ENCODE peak calls at places on chromosome 14, in four cellular contexts. E is neural progenitor cell, U is astrocyte, Y is mammary epithelial cell. O is an unnamed sample.
A peak's percentile ranks its signal among the peaks of the same experiment; 100 is the strongest.

GRCh38 chr14:37187294-37187693 is 10.4 kb upstream of the MIPOL1 start:
- DNase-seq in E (no peak), U (no peak), Y (no peak), O (no peak)

GRCh38 chr14:64253672-64254071 is 40.5 kb downstream of the ESR2 start:
- DNase-seq in E (no peak), U (peak; percentile 57), Y (peak; percentile 48), O (no peak)

GRCh38 chr14:101017806-101018560 is 114.5 kb upstream of the RTL1 start:
- DNase-seq in E (no peak), U (no peak), Y (no peak), O (no peak)

GRCh38 chr14:53539489-53540126 is 386.5 kb upstream of the DDHD1 start:
- DNase-seq in E (peak; percentile 89), U (peak; percentile 58), Y (peak; percentile 55), O (peak; percentile 89)

GRCh38 chr14:105478624-105479305 is 4.1 kb downstream of the CRIP2 start:
- DNase-seq in E (peak; percentile 52), U (no peak), Y (no peak), O (no peak)

GRCh38 chr14:22837750-22838538 is 1.6 kb downstream of the MMP14 start:
- DNase-seq in E (no peak), U (peak; percentile 41), Y (peak; percentile 58), O (peak; percentile 55)

GRCh38 chr14:77141592-77142288 is at the start of gene ZDHHC22:
- DNase-seq in E (no peak), U (no peak), Y (no peak), O (no peak)

GRCh38 chr14:105168093-105168420 is 519 bp downstream of the JAG2 start:
- DNase-seq in E (no peak), U (no peak), Y (no peak), O (no peak)

GRCh38 chr14:96592591-96593388 is 90.6 kb downstream of the PAPOLA start:
- DNase-seq in E (no peak), U (peak; percentile 8), Y (peak; percentile 17), O (no peak)

DNA sequence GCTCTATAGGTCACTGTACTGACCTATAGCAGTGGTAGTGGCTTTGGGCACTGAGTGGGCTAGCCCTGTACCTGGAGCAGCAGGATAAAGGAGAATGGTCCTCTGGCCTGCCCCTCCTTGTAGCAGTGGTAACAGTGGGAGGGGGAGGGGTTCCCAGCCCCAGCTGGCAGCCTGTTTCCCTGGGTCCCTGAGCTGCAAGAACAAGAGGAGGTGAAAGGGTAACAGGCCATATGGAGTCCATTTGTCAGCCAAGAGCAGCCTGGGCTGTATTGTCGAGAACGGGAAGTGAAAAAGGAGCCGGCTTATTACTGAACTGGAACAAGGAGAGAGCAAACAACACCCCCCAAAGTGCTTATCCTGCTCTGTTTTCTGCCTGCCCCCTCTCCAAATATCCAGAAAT is 73.8 kb upstream of the SRSF5 start:
- DNase-seq in E (peak; percentile 34), U (no peak), Y (no peak), O (no peak)
- H3K79me2 ChIP-seq in E (peaks cover 5% of the 10 kb centered on the region), U (peaks cover 12% of the 10 kb centered on the region), Y (peaks cover 91% of the 10 kb centered on the region), O (peaks cover 83% of the 10 kb centered on the region)

GRCh38 chr14:28762290-28762948 is 4.2 kb upstream of the FOXG1 start:
- DNase-seq in E (peak; percentile 23), U (no peak), Y (no peak), O (no peak)
- TF ChIP-seq EZH2 in E (peak; percentile 24), U (no peak), Y (no peak), O (peak; percentile 46)

DNA sequence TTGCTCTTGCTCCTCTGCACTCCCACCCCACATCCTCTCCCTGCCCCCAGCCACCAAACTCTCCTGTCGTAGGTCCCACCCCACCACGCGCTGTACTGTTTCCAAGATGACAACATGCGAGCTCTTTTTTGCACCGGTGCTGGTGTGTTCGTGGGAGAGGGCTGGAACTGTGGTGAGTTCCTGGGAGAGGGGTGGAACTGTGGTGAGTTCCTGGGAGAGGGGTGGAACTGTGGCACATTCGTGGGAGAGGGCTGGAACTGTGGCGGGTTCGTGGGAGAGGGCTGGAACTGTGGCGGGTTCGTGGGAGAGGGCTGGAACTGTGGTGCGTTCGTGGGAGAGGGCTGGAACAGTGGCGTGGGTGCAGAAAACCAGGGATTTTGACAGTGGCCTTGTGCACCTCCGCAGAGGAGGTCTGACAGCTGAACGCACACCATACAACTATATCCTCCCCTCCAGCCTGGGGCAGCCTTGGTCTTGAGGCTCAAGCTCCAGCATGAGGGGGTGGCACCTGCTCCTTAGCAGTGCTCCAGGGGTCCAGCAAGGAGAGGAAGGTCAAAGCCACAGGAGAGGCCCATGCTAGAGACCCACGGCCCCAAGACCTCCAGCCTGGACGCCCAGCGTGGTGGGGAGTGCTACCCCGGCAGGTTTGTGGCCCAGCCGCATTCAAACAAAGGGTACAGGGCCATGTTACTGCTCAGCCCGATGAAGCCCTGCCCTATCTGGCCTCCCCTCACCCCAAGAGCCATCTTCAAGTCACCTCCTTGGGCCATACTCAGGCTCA is 50.1 kb downstream of the ACTN1 start:
- DNase-seq in E (no peak), U (no peak), Y (no peak), O (no peak)
- H3K79me2 ChIP-seq in E (peaks cover 70% of the 10 kb centered on the region), U (peaks cover 100% of the 10 kb centered on the region), Y (peaks cover 100% of the 10 kb centered on the region), O (peaks cover 91% of the 10 kb centered on the region)

GRCh38 chr14:94625353-94625635 is 13.1 kb downstream of the SERPINA3 start:
- DNase-seq in E (no peak), U (peak; percentile 35), Y (no peak), O (no peak)
- TF ChIP-seq EZH2 in E (no peak), U (no peak), Y (no peak), O (no peak)

GRCh38 chr14:90819734-90820393 is 3.6 kb upstream of the TTC7B start:
- DNase-seq in E (no peak), U (no peak), Y (no peak), O (no peak)
- H3K79me2 ChIP-seq in E (no peaks in the 10 kb centered on the region), U (peaks cover 8% of the 10 kb centered on the region), Y (peaks cover 5% of the 10 kb centered on the region), O (peaks cover 9% of the 10 kb centered on the region)

GRCh38 chr14:60506985-60507829 is 1.7 kb upstream of the SIX6 start:
- DNase-seq in E (peak; percentile 54), U (no peak), Y (no peak), O (no peak)

GRCh38 chr14:60505448-60505847 is 3.5 kb upstream of the SIX6 start:
- DNase-seq in E (peak; percentile 56), U (no peak), Y (no peak), O (no peak)

GRCh38 chr14:60508363-60508706 is 611 bp upstream of the SIX6 start:
- DNase-seq in E (no peak), U (no peak), Y (no peak), O (no peak)

GRCh38 chr14:60506462-60506984 is 2.4 kb upstream of the SIX6 start:
- DNase-seq in E (peak; percentile 49), U (no peak), Y (no peak), O (no peak)

GRCh38 chr14:60506010-60506409 is 2.9 kb upstream of the SIX6 start:
- DNase-seq in E (no peak), U (no peak), Y (no peak), O (no peak)
- TF ChIP-seq EZH2 in E (no peak), U (no peak), Y (peak; percentile 9), O (no peak)

DNA sequence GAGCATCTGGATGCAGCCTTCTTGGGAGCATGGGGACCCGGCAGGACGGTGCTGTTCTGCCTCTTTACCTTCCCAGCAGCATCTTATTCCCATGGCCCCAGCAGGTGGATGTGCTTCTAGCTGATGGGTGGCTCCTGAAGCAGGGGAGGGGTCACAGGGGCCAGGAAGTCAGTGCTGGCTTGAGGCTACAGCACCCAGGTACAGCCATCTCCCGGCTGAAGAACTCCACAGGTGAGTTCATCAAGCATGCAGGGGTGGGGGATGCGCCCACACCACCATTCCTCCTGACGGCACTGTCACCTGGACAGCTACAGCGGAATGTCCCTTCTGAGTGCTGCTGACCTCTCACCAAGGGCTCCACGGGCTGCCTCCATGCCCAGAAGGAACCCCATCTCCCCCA is 57.3 kb downstream of the BCL11B start:
- DNase-seq in E (no peak), U (no peak), Y (no peak), O (no peak)
- H3K79me2 ChIP-seq in E (no peaks in the 10 kb centered on the region), U (no peaks in the 10 kb centered on the region), Y (peaks cover 60% of the 10 kb centered on the region), O (peaks cover 4% of the 10 kb centered on the region)

DNA sequence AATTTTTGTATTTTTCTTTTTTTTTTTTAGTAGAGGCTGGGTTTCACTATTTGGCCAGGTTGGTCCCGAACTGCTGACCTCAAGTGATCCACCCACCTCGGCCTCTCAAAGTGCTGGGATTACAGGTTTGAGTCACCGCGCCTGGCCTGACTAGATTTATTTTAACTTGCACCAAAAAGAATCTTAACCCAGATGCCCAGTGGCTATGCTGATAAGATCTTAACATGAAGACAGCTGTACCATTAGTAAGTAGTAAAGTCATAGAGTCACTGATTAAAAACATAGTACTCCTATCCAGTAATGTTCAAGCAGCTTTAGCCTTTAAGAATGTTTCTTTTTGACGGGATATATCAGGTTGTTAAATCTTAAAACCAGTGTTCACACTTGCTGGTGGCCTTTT is 1061.8 kb upstream of the FLRT2 start:
- DNase-seq in E (no peak), U (peak; percentile 11), Y (peak; percentile 45), O (no peak)
- TF ChIP-seq EZH2 in E (no peak), U (no peak), Y (no peak), O (no peak)

GRCh38 chr14:49581209-49581960 is 4.8 kb downstream of the RPS29 start:
- DNase-seq in E (no peak), U (no peak), Y (no peak), O (no peak)
- H3K79me2 ChIP-seq in E (peaks cover 78% of the 10 kb centered on the region), U (peaks cover 71% of the 10 kb centered on the region), Y (peaks cover 76% of the 10 kb centered on the region), O (peaks cover 73% of the 10 kb centered on the region)

DNA sequence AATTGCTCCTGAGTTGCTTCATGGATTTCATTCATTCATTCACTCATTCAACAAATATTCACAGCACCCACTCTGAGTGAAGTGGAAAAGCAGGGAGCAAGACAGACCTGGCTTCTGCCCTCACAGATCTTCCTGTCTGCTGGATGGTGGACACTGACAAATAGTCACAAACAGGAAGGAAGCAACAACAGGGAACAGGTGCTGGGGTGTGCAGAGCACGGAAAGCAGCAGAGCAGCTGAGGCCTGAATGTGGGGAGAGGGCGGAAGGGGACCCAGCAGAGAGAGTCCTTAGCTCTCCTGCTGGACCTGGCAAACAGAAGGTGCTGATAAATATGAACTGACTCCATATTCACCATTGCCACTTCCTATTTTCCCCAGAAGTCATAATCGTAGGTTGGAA is 54.4 kb downstream of the SETD3 start:
- DNase-seq in E (no peak), U (no peak), Y (no peak), O (no peak)
- TF ChIP-seq EZH2 in E (no peak), U (no peak), Y (no peak), O (no peak)